ENCODE peak calls at places on chromosomes 7 and 10, in seven cellular contexts. Z, N, W, E, U, T and Y are unnamed samples.

GRCh38 chr7:79093421-79093820 is 360.0 kb downstream of the MAGI2 start:
- DNase-seq in Z (no peak), N (no peak), W (no peak), E (no peak), U (no peak), T (no peak), Y (no peak)

GRCh38 chr10:6365384-6365783 is 162.7 kb downstream of the PFKFB3 start:
- DNase-seq in Z (no peak), N (no peak), W (no peak), E (no peak), U (no peak), T (no peak), Y (no peak)

GRCh38 chr10:124650263-124650662 is 93.9 kb downstream of the FAM53B start:
- DNase-seq in Z (no peak), N (no peak), W (no peak), E (no peak), U (no peak), T (no peak), Y (no peak)

GRCh38 chr7:35003679-35004278 is 33.5 kb downstream of the DPY19L1 start:
- DNase-seq in Z (no peak), N (no peak), W (no peak), E (peak), U (no peak), T (peak), Y (peak)

GRCh38 chr7:37796134-37796775 is 52.1 kb upstream of the NME8 start:
- DNase-seq in Z (no peak), N (no peak), W (no peak), E (no peak), U (no peak), T (no peak), Y (no peak)

GRCh38 chr7:117061751-117062150 is 108.5 kb downstream of the ST7 start:
- DNase-seq in Z (no peak), N (no peak), W (no peak), E (no peak), U (no peak), T (no peak), Y (no peak)

GRCh38 chr10:3783313-3783689 is 1.7 kb downstream of the KLF6 start:
- DNase-seq in Z (peak), N (peak), W (no peak), E (peak), U (peak), T (peak), Y (peak)

GRCh38 chr10:132650611-132651250 is 113.1 kb downstream of the INPP5A start:
- DNase-seq in Z (no peak), N (no peak), W (no peak), E (no peak), U (no peak), T (no peak), Y (no peak)

GRCh38 chr10:70053896-70054641 is 1.4 kb downstream of the MACROH2A2 start:
- DNase-seq in Z (no peak), N (peak), W (no peak), E (no peak), U (peak), T (no peak), Y (no peak)

GRCh38 chr10:124114696-124115095 is 21.3 kb upstream of the CHST15 start:
- DNase-seq in Z (no peak), N (no peak), W (no peak), E (no peak), U (no peak), T (no peak), Y (no peak)

GRCh38 chr10:124648738-124649137 is 95.4 kb downstream of the FAM53B start:
- DNase-seq in Z (peak), N (peak), W (no peak), E (peak), U (peak), T (peak), Y (peak)

GRCh38 chr7:105719395-105719794 is 138.1 kb upstream of the EFCAB10 start:
- DNase-seq in Z (no peak), N (no peak), W (no peak), E (peak), U (no peak), T (peak), Y (no peak)

GRCh38 chr10:99234739-99235468 is 748 bp downstream of the HPSE2 start:
- DNase-seq in Z (no peak), N (no peak), W (no peak), E (peak), U (no peak), T (no peak), Y (no peak)

GRCh38 chr10:129136866-129137415 is 330.1 kb upstream of the MGMT start:
- DNase-seq in Z (no peak), N (no peak), W (no peak), E (no peak), U (no peak), T (no peak), Y (no peak)

GRCh38 chr10:62096534-62096933 is 172.1 kb downstream of the RTKN2 start:
- DNase-seq in Z (no peak), N (no peak), W (no peak), E (no peak), U (no peak), T (no peak), Y (no peak)

GRCh38 chr10:30247704-30248103 is 101.4 kb downstream of the MTPAP start:
- DNase-seq in Z (no peak), N (no peak), W (no peak), E (peak), U (no peak), T (no peak), Y (no peak)

GRCh38 chr10:3292601-3293000 is 120.0 kb upstream of the PITRM1 start:
- DNase-seq in Z (no peak), N (no peak), W (no peak), E (no peak), U (no peak), T (peak), Y (no peak)

GRCh38 chr7:73831656-73832579 is 1.1 kb downstream of the CLDN4 start:
- DNase-seq in Z (no peak), N (no peak), W (no peak), E (no peak), U (peak), T (peak), Y (no peak)

GRCh38 chr7:87452279-87452678 is 23.2 kb downstream of the ABCB4 start:
- DNase-seq in Z (no peak), N (no peak), W (no peak), E (no peak), U (no peak), T (no peak), Y (no peak)

GRCh38 chr10:123156091-123156490 is 1.9 kb downstream of the BUB3 start:
- DNase-seq in Z (no peak), N (no peak), W (no peak), E (no peak), U (no peak), T (no peak), Y (no peak)

GRCh38 chr7:75996476-75996875 is 2.1 kb upstream of the TMEM120A start:
- DNase-seq in Z (no peak), N (no peak), W (no peak), E (no peak), U (no peak), T (no peak), Y (no peak)

GRCh38 chr7:39453743-39454355 is 112.4 kb upstream of the YAE1 start:
- DNase-seq in Z (no peak), N (no peak), W (peak), E (peak), U (peak), T (peak), Y (peak)

GRCh38 chr7:774161-775109 is 47.4 kb upstream of the PRKAR1B start:
- DNase-seq in Z (peak), N (no peak), W (peak), E (peak), U (peak), T (peak), Y (peak)

GRCh38 chr10:133105686-133106390 is 18.1 kb downstream of the ADGRA1 start:
- DNase-seq in Z (no peak), N (no peak), W (no peak), E (no peak), U (no peak), T (no peak), Y (no peak)

GRCh38 chr7:54159088-54159487 is 383.1 kb upstream of the VSTM2A start:
- DNase-seq in Z (no peak), N (no peak), W (no peak), E (no peak), U (no peak), T (no peak), Y (no peak)

GRCh38 chr10:34081948-34082347 is 733.1 kb downstream of the PARD3 start:
- DNase-seq in Z (no peak), N (no peak), W (no peak), E (no peak), U (no peak), T (no peak), Y (no peak)

GRCh38 chr7:76346778-76347177 is 12.0 kb downstream of the YWHAG start:
- DNase-seq in Z (no peak), N (no peak), W (no peak), E (no peak), U (no peak), T (peak), Y (no peak)

GRCh38 chr10:78892383-78893191 is 176.2 kb upstream of the ZMIZ1 start:
- DNase-seq in Z (no peak), N (no peak), W (no peak), E (peak), U (no peak), T (no peak), Y (no peak)

GRCh38 chr7:92057375-92057774 is 76.9 kb downstream of the CYP51A1 start:
- DNase-seq in Z (no peak), N (no peak), W (no peak), E (peak), U (peak), T (no peak), Y (no peak)

GRCh38 chr7:18495412-18496335 is at the start of gene HDAC9:
- DNase-seq in Z (peak), N (no peak), W (no peak), E (peak), U (peak), T (peak), Y (no peak)

GRCh38 chr10:70902659-70903261 is 14.4 kb upstream of the PCBD1 start:
- DNase-seq in Z (no peak), N (no peak), W (no peak), E (peak), U (no peak), T (no peak), Y (no peak)

GRCh38 chr7:51214098-51214497 is 102.5 kb downstream of the COBL start:
- DNase-seq in Z (no peak), N (no peak), W (no peak), E (no peak), U (no peak), T (no peak), Y (no peak)

GRCh38 chr10:110010076-110011069 is 2.6 kb downstream of the ADD3 start:
- DNase-seq in Z (peak), N (no peak), W (no peak), E (peak), U (no peak), T (no peak), Y (peak)

GRCh38 chr7:27364344-27364758 is 121.7 kb downstream of the EVX1 start:
- DNase-seq in Z (no peak), N (peak), W (no peak), E (peak), U (peak), T (peak), Y (no peak)

GRCh38 chr10:63681965-63682704 is 160.9 kb downstream of the REEP3 start:
- DNase-seq in Z (no peak), N (peak), W (no peak), E (no peak), U (peak), T (no peak), Y (no peak)

GRCh38 chr7:135281363-135281949 is 47.8 kb downstream of the STRA8 start:
- DNase-seq in Z (peak), N (peak), W (peak), E (peak), U (peak), T (peak), Y (peak)

GRCh38 chr10:26859241-26860025 is 1.3 kb downstream of the ABI1 start:
- DNase-seq in Z (no peak), N (no peak), W (no peak), E (no peak), U (no peak), T (no peak), Y (peak)

GRCh38 chr10:26861326-26861998 is 704 bp upstream of the ABI1 start:
- DNase-seq in Z (no peak), N (no peak), W (no peak), E (no peak), U (no peak), T (no peak), Y (no peak)

GRCh38 chr10:26858707-26859034 is 2.1 kb downstream of the ABI1 start:
- DNase-seq in Z (no peak), N (no peak), W (no peak), E (peak), U (no peak), T (no peak), Y (peak)

GRCh38 chr10:26860026-26860541 is 674 bp downstream of the ABI1 start:
- DNase-seq in Z (peak), N (peak), W (no peak), E (peak), U (peak), T (peak), Y (peak)

GRCh38 chr10:26860542-26861325 is at the start of gene ABI1:
- DNase-seq in Z (peak), N (peak), W (peak), E (peak), U (peak), T (peak), Y (peak)
- TF ChIP-seq POLR2A in Z (peak), N (peak), W (peak), E (peak), U (peak), T (peak), Y (peak)

GRCh38 chr7:6151994-6152735 is 120.3 kb downstream of the CYTH3 start:
- DNase-seq in Z (no peak), N (no peak), W (no peak), E (no peak), U (no peak), T (no peak), Y (no peak)
- TF ChIP-seq POLR2A in Z (no peak), N (no peak), W (no peak), E (no peak), U (no peak), T (no peak), Y (no peak)

GRCh38 chr10:931326-932318 is at the start of gene LARP4B:
- DNase-seq in Z (peak), N (peak), W (peak), E (peak), U (peak), T (peak), Y (peak)
- TF ChIP-seq POLR2A in Z (peak), N (peak), W (no peak), E (peak), U (peak), T (peak), Y (peak)

GRCh38 chr7:64665980-64666674 is at the start of gene ZNF107:
- DNase-seq in Z (peak), N (peak), W (peak), E (peak), U (peak), T (peak), Y (peak)
- TF ChIP-seq POLR2A in Z (peak), N (no peak), W (peak), E (peak), U (no peak), T (no peak), Y (peak)